ENCODE peak calls at places on chromosomes 16 and 17, in eight cellular contexts. One of them, this sample, is unnamed.
A peak's percentile ranks its signal among the peaks of the same experiment; 100 is the strongest.

GRCh38 chr16:9112166-9112843 is 20.9 kb downstream of the HAPSTR1 start:
- DNase-seq in stimulated activated naive CD8-positive, alpha-beta T cell treated with anti-CD3 and anti-CD28 coated beads, Interleukin-15, amount 100 ng/mL, for 72 hours: no peak
- DNase-seq in SHP77: no peak
- DNase-seq in fibroblast of the conjunctiva: no peak
- DNase-seq in PC-9: no peak
- DNase-seq in heart left ventricle: no peak
- DNase-seq in mesothelial cell of epicardium: no peak
- DNase-seq in renal cortical epithelial cell: peak; percentile 87
- DNase-seq in this sample: no peak

GRCh38 chr17:45640141-45640850 is 143.8 kb upstream of the CRHR1 start:
- DNase-seq in stimulated activated naive CD8-positive, alpha-beta T cell treated with anti-CD3 and anti-CD28 coated beads, Interleukin-15, amount 100 ng/mL, for 72 hours: peak; percentile 63
- DNase-seq in SHP77: no peak
- DNase-seq in fibroblast of the conjunctiva: peak; percentile 68
- DNase-seq in PC-9: peak; percentile 65
- DNase-seq in heart left ventricle: peak; percentile 46
- DNase-seq in mesothelial cell of epicardium: peak; percentile 53
- DNase-seq in renal cortical epithelial cell: peak; percentile 72
- DNase-seq in this sample: peak; percentile 36

GRCh38 chr17:82650723-82651122 is 2.5 kb upstream of the WDR45B start:
- DNase-seq in stimulated activated naive CD8-positive, alpha-beta T cell treated with anti-CD3 and anti-CD28 coated beads, Interleukin-15, amount 100 ng/mL, for 72 hours: no peak
- DNase-seq in SHP77: no peak
- DNase-seq in fibroblast of the conjunctiva: no peak
- DNase-seq in PC-9: no peak
- DNase-seq in heart left ventricle: no peak
- DNase-seq in mesothelial cell of epicardium: no peak
- DNase-seq in renal cortical epithelial cell: no peak
- DNase-seq in this sample: no peak

GRCh38 chr17:2776589-2777241 is 19.5 kb upstream of the RAP1GAP2 start:
- DNase-seq in stimulated activated naive CD8-positive, alpha-beta T cell treated with anti-CD3 and anti-CD28 coated beads, Interleukin-15, amount 100 ng/mL, for 72 hours: no peak
- DNase-seq in SHP77: peak; percentile 63
- DNase-seq in fibroblast of the conjunctiva: no peak
- DNase-seq in PC-9: no peak
- DNase-seq in heart left ventricle: no peak
- DNase-seq in mesothelial cell of epicardium: peak; percentile 42
- DNase-seq in renal cortical epithelial cell: no peak
- DNase-seq in this sample: no peak

GRCh38 chr17:62778990-62779681 is 29.0 kb downstream of the MARCHF10 start:
- DNase-seq in stimulated activated naive CD8-positive, alpha-beta T cell treated with anti-CD3 and anti-CD28 coated beads, Interleukin-15, amount 100 ng/mL, for 72 hours: no peak
- DNase-seq in SHP77: peak; percentile 93
- DNase-seq in fibroblast of the conjunctiva: peak; percentile 65
- DNase-seq in PC-9: peak; percentile 98
- DNase-seq in heart left ventricle: no peak
- DNase-seq in mesothelial cell of epicardium: no peak
- DNase-seq in renal cortical epithelial cell: peak; percentile 92
- DNase-seq in this sample: no peak

GRCh38 chr16:87267566-87267965 is 49.6 kb downstream of the C16orf95 start:
- DNase-seq in stimulated activated naive CD8-positive, alpha-beta T cell treated with anti-CD3 and anti-CD28 coated beads, Interleukin-15, amount 100 ng/mL, for 72 hours: no peak
- DNase-seq in SHP77: no peak
- DNase-seq in fibroblast of the conjunctiva: no peak
- DNase-seq in PC-9: no peak
- DNase-seq in heart left ventricle: no peak
- DNase-seq in mesothelial cell of epicardium: no peak
- DNase-seq in renal cortical epithelial cell: no peak
- DNase-seq in this sample: no peak

GRCh38 chr16:1877804-1878203 is 5.8 kb upstream of the MEIOB start:
- DNase-seq in stimulated activated naive CD8-positive, alpha-beta T cell treated with anti-CD3 and anti-CD28 coated beads, Interleukin-15, amount 100 ng/mL, for 72 hours: no peak
- DNase-seq in SHP77: no peak
- DNase-seq in fibroblast of the conjunctiva: no peak
- DNase-seq in PC-9: peak; percentile 62
- DNase-seq in heart left ventricle: no peak
- DNase-seq in mesothelial cell of epicardium: no peak
- DNase-seq in renal cortical epithelial cell: no peak
- DNase-seq in this sample: no peak

GRCh38 chr17:82105882-82106696 is 8.1 kb upstream of the FASN start:
- DNase-seq in stimulated activated naive CD8-positive, alpha-beta T cell treated with anti-CD3 and anti-CD28 coated beads, Interleukin-15, amount 100 ng/mL, for 72 hours: peak; percentile 63
- DNase-seq in SHP77: peak; percentile 89
- DNase-seq in fibroblast of the conjunctiva: no peak
- DNase-seq in PC-9: peak; percentile 94
- DNase-seq in heart left ventricle: no peak
- DNase-seq in mesothelial cell of epicardium: no peak
- DNase-seq in renal cortical epithelial cell: peak; percentile 30
- DNase-seq in this sample: peak; percentile 30

GRCh38 chr17:80028030-80028429 is 7.6 kb downstream of the TBC1D16 start:
- DNase-seq in stimulated activated naive CD8-positive, alpha-beta T cell treated with anti-CD3 and anti-CD28 coated beads, Interleukin-15, amount 100 ng/mL, for 72 hours: no peak
- DNase-seq in SHP77: no peak
- DNase-seq in fibroblast of the conjunctiva: no peak
- DNase-seq in PC-9: no peak
- DNase-seq in heart left ventricle: no peak
- DNase-seq in mesothelial cell of epicardium: no peak
- DNase-seq in renal cortical epithelial cell: peak; percentile 47
- DNase-seq in this sample: no peak

GRCh38 chr17:13283606-13284005 is 265.8 kb upstream of the ELAC2 start:
- DNase-seq in stimulated activated naive CD8-positive, alpha-beta T cell treated with anti-CD3 and anti-CD28 coated beads, Interleukin-15, amount 100 ng/mL, for 72 hours: no peak
- DNase-seq in SHP77: no peak
- DNase-seq in fibroblast of the conjunctiva: no peak
- DNase-seq in PC-9: no peak
- DNase-seq in heart left ventricle: no peak
- DNase-seq in mesothelial cell of epicardium: no peak
- DNase-seq in renal cortical epithelial cell: no peak
- DNase-seq in this sample: no peak

GRCh38 chr17:78963378-78963777 is 16.3 kb downstream of the LGALS3BP start:
- DNase-seq in stimulated activated naive CD8-positive, alpha-beta T cell treated with anti-CD3 and anti-CD28 coated beads, Interleukin-15, amount 100 ng/mL, for 72 hours: no peak
- DNase-seq in SHP77: no peak
- DNase-seq in fibroblast of the conjunctiva: no peak
- DNase-seq in PC-9: no peak
- DNase-seq in heart left ventricle: no peak
- DNase-seq in mesothelial cell of epicardium: no peak
- DNase-seq in renal cortical epithelial cell: no peak
- DNase-seq in this sample: no peak

GRCh38 chr16:29014561-29015029 is 29.7 kb downstream of the LAT start:
- DNase-seq in stimulated activated naive CD8-positive, alpha-beta T cell treated with anti-CD3 and anti-CD28 coated beads, Interleukin-15, amount 100 ng/mL, for 72 hours: no peak
- DNase-seq in SHP77: no peak
- DNase-seq in fibroblast of the conjunctiva: no peak
- DNase-seq in PC-9: no peak
- DNase-seq in heart left ventricle: no peak
- DNase-seq in mesothelial cell of epicardium: no peak
- DNase-seq in renal cortical epithelial cell: no peak
- DNase-seq in this sample: no peak

GRCh38 chr17:9195961-9196668 is 174.8 kb downstream of the NTN1 start:
- DNase-seq in stimulated activated naive CD8-positive, alpha-beta T cell treated with anti-CD3 and anti-CD28 coated beads, Interleukin-15, amount 100 ng/mL, for 72 hours: no peak
- DNase-seq in SHP77: no peak
- DNase-seq in fibroblast of the conjunctiva: no peak
- DNase-seq in PC-9: peak; percentile 62
- DNase-seq in heart left ventricle: no peak
- DNase-seq in mesothelial cell of epicardium: no peak
- DNase-seq in renal cortical epithelial cell: no peak
- DNase-seq in this sample: no peak

GRCh38 chr16:69741519-69741918 is 13.2 kb downstream of the NOB1 start:
- DNase-seq in stimulated activated naive CD8-positive, alpha-beta T cell treated with anti-CD3 and anti-CD28 coated beads, Interleukin-15, amount 100 ng/mL, for 72 hours: no peak
- DNase-seq in SHP77: no peak
- DNase-seq in fibroblast of the conjunctiva: no peak
- DNase-seq in PC-9: peak; percentile 67
- DNase-seq in heart left ventricle: no peak
- DNase-seq in mesothelial cell of epicardium: no peak
- DNase-seq in renal cortical epithelial cell: peak; percentile 55
- DNase-seq in this sample: no peak

GRCh38 chr17:81239714-81240555 is 817 bp downstream of the NDUFAF8 start:
- DNase-seq in stimulated activated naive CD8-positive, alpha-beta T cell treated with anti-CD3 and anti-CD28 coated beads, Interleukin-15, amount 100 ng/mL, for 72 hours: peak; percentile 48
- DNase-seq in SHP77: no peak
- DNase-seq in fibroblast of the conjunctiva: no peak
- DNase-seq in PC-9: no peak
- DNase-seq in heart left ventricle: no peak
- DNase-seq in mesothelial cell of epicardium: no peak
- DNase-seq in renal cortical epithelial cell: no peak
- DNase-seq in this sample: no peak

GRCh38 chr17:73052923-73053322 is 39.6 kb downstream of the SLC39A11 start:
- DNase-seq in stimulated activated naive CD8-positive, alpha-beta T cell treated with anti-CD3 and anti-CD28 coated beads, Interleukin-15, amount 100 ng/mL, for 72 hours: no peak
- DNase-seq in SHP77: no peak
- DNase-seq in fibroblast of the conjunctiva: no peak
- DNase-seq in PC-9: no peak
- DNase-seq in heart left ventricle: no peak
- DNase-seq in mesothelial cell of epicardium: no peak
- DNase-seq in renal cortical epithelial cell: peak; percentile 75
- DNase-seq in this sample: no peak

GRCh38 chr17:80850817-80851216 is 140.8 kb upstream of the CHMP6 start:
- DNase-seq in stimulated activated naive CD8-positive, alpha-beta T cell treated with anti-CD3 and anti-CD28 coated beads, Interleukin-15, amount 100 ng/mL, for 72 hours: no peak
- DNase-seq in SHP77: peak; percentile 42
- DNase-seq in fibroblast of the conjunctiva: no peak
- DNase-seq in PC-9: no peak
- DNase-seq in heart left ventricle: no peak
- DNase-seq in mesothelial cell of epicardium: no peak
- DNase-seq in renal cortical epithelial cell: no peak
- DNase-seq in this sample: no peak

GRCh38 chr17:34542700-34543336 is 36.6 kb upstream of the TMEM132E start:
- DNase-seq in stimulated activated naive CD8-positive, alpha-beta T cell treated with anti-CD3 and anti-CD28 coated beads, Interleukin-15, amount 100 ng/mL, for 72 hours: peak; percentile 47
- DNase-seq in SHP77: no peak
- DNase-seq in fibroblast of the conjunctiva: no peak
- DNase-seq in PC-9: no peak
- DNase-seq in heart left ventricle: no peak
- DNase-seq in mesothelial cell of epicardium: no peak
- DNase-seq in renal cortical epithelial cell: no peak
- DNase-seq in this sample: peak; percentile 5

GRCh38 chr17:60601443-60602384 is 1.7 kb downstream of the PPM1D start:
- DNase-seq in stimulated activated naive CD8-positive, alpha-beta T cell treated with anti-CD3 and anti-CD28 coated beads, Interleukin-15, amount 100 ng/mL, for 72 hours: peak; percentile 27
- DNase-seq in SHP77: peak; percentile 34
- DNase-seq in fibroblast of the conjunctiva: peak; percentile 75
- DNase-seq in PC-9: peak; percentile 74
- DNase-seq in heart left ventricle: peak; percentile 59
- DNase-seq in mesothelial cell of epicardium: no peak
- DNase-seq in renal cortical epithelial cell: peak; percentile 62
- DNase-seq in this sample: no peak

GRCh38 chr16:89821438-89822187 is 5.2 kb upstream of the FANCA start:
- DNase-seq in stimulated activated naive CD8-positive, alpha-beta T cell treated with anti-CD3 and anti-CD28 coated beads, Interleukin-15, amount 100 ng/mL, for 72 hours: no peak
- DNase-seq in SHP77: no peak
- DNase-seq in fibroblast of the conjunctiva: no peak
- DNase-seq in PC-9: no peak
- DNase-seq in heart left ventricle: no peak
- DNase-seq in mesothelial cell of epicardium: no peak
- DNase-seq in renal cortical epithelial cell: no peak
- DNase-seq in this sample: no peak

GRCh38 chr16:74611721-74612120 is 4.8 kb upstream of the GLG1 start:
- DNase-seq in stimulated activated naive CD8-positive, alpha-beta T cell treated with anti-CD3 and anti-CD28 coated beads, Interleukin-15, amount 100 ng/mL, for 72 hours: no peak
- DNase-seq in SHP77: no peak
- DNase-seq in fibroblast of the conjunctiva: no peak
- DNase-seq in PC-9: no peak
- DNase-seq in heart left ventricle: no peak
- DNase-seq in mesothelial cell of epicardium: no peak
- DNase-seq in renal cortical epithelial cell: no peak
- DNase-seq in this sample: no peak

GRCh38 chr17:17710728-17711541 is 29.7 kb downstream of the RAI1 start:
- DNase-seq in stimulated activated naive CD8-positive, alpha-beta T cell treated with anti-CD3 and anti-CD28 coated beads, Interleukin-15, amount 100 ng/mL, for 72 hours: no peak
- DNase-seq in SHP77: peak; percentile 99
- DNase-seq in fibroblast of the conjunctiva: peak; percentile 49
- DNase-seq in PC-9: peak; percentile 96
- DNase-seq in heart left ventricle: no peak
- DNase-seq in mesothelial cell of epicardium: peak; percentile 68
- DNase-seq in renal cortical epithelial cell: peak; percentile 97
- DNase-seq in this sample: no peak

GRCh38 chr16:30121741-30122620 is 1.0 kb downstream of the MAPK3 start:
- DNase-seq in stimulated activated naive CD8-positive, alpha-beta T cell treated with anti-CD3 and anti-CD28 coated beads, Interleukin-15, amount 100 ng/mL, for 72 hours: no peak
- DNase-seq in SHP77: no peak
- DNase-seq in fibroblast of the conjunctiva: no peak
- DNase-seq in PC-9: no peak
- DNase-seq in heart left ventricle: peak; percentile 86
- DNase-seq in mesothelial cell of epicardium: no peak
- DNase-seq in renal cortical epithelial cell: no peak
- DNase-seq in this sample: no peak

GRCh38 chr16:87463722-87464690 is 28.8 kb downstream of the ZCCHC14 start:
- DNase-seq in stimulated activated naive CD8-positive, alpha-beta T cell treated with anti-CD3 and anti-CD28 coated beads, Interleukin-15, amount 100 ng/mL, for 72 hours: peak; percentile 28
- DNase-seq in SHP77: no peak
- DNase-seq in fibroblast of the conjunctiva: no peak
- DNase-seq in PC-9: no peak
- DNase-seq in heart left ventricle: peak; percentile 71
- DNase-seq in mesothelial cell of epicardium: no peak
- DNase-seq in renal cortical epithelial cell: peak; percentile 83
- DNase-seq in this sample: no peak

GRCh38 chr17:81135503-81136283 is 29.6 kb upstream of the PVALEF start:
- DNase-seq in stimulated activated naive CD8-positive, alpha-beta T cell treated with anti-CD3 and anti-CD28 coated beads, Interleukin-15, amount 100 ng/mL, for 72 hours: no peak
- DNase-seq in SHP77: peak; percentile 83
- DNase-seq in fibroblast of the conjunctiva: no peak
- DNase-seq in PC-9: no peak
- DNase-seq in heart left ventricle: no peak
- DNase-seq in mesothelial cell of epicardium: no peak
- DNase-seq in renal cortical epithelial cell: no peak
- DNase-seq in this sample: no peak

GRCh38 chr16:5025171-5025632 is 8.5 kb downstream of the NAGPA start:
- DNase-seq in stimulated activated naive CD8-positive, alpha-beta T cell treated with anti-CD3 and anti-CD28 coated beads, Interleukin-15, amount 100 ng/mL, for 72 hours: no peak
- DNase-seq in SHP77: peak; percentile 71
- DNase-seq in fibroblast of the conjunctiva: no peak
- DNase-seq in PC-9: no peak
- DNase-seq in heart left ventricle: peak; percentile 31
- DNase-seq in mesothelial cell of epicardium: no peak
- DNase-seq in renal cortical epithelial cell: no peak
- DNase-seq in this sample: no peak

GRCh38 chr17:52648995-52649394 is 490.5 kb upstream of the CA10 start:
- DNase-seq in stimulated activated naive CD8-positive, alpha-beta T cell treated with anti-CD3 and anti-CD28 coated beads, Interleukin-15, amount 100 ng/mL, for 72 hours: no peak
- DNase-seq in SHP77: peak; percentile 77
- DNase-seq in fibroblast of the conjunctiva: no peak
- DNase-seq in PC-9: no peak
- DNase-seq in heart left ventricle: no peak
- DNase-seq in mesothelial cell of epicardium: no peak
- DNase-seq in renal cortical epithelial cell: no peak
- DNase-seq in this sample: no peak

GRCh38 chr17:61159415-61159814 is 240.2 kb upstream of the TBX2 start:
- DNase-seq in stimulated activated naive CD8-positive, alpha-beta T cell treated with anti-CD3 and anti-CD28 coated beads, Interleukin-15, amount 100 ng/mL, for 72 hours: no peak
- DNase-seq in SHP77: no peak
- DNase-seq in fibroblast of the conjunctiva: no peak
- DNase-seq in PC-9: no peak
- DNase-seq in heart left ventricle: no peak
- DNase-seq in mesothelial cell of epicardium: no peak
- DNase-seq in renal cortical epithelial cell: peak; percentile 37
- DNase-seq in this sample: no peak

GRCh38 chr17:73118876-73119485 is 26.5 kb upstream of the SLC39A11 start:
- DNase-seq in stimulated activated naive CD8-positive, alpha-beta T cell treated with anti-CD3 and anti-CD28 coated beads, Interleukin-15, amount 100 ng/mL, for 72 hours: no peak
- DNase-seq in SHP77: no peak
- DNase-seq in fibroblast of the conjunctiva: no peak
- DNase-seq in PC-9: no peak
- DNase-seq in heart left ventricle: no peak
- DNase-seq in mesothelial cell of epicardium: no peak
- DNase-seq in renal cortical epithelial cell: no peak
- DNase-seq in this sample: no peak

GRCh38 chr17:66724581-66725341 is 110.2 kb upstream of the CACNG5 start:
- DNase-seq in stimulated activated naive CD8-positive, alpha-beta T cell treated with anti-CD3 and anti-CD28 coated beads, Interleukin-15, amount 100 ng/mL, for 72 hours: no peak
- DNase-seq in SHP77: no peak
- DNase-seq in fibroblast of the conjunctiva: peak; percentile 77
- DNase-seq in PC-9: no peak
- DNase-seq in heart left ventricle: peak; percentile 14
- DNase-seq in mesothelial cell of epicardium: no peak
- DNase-seq in renal cortical epithelial cell: no peak
- DNase-seq in this sample: no peak

GRCh38 chr17:151886-152859 is 14.8 kb downstream of the SCGB1C2 start:
- DNase-seq in stimulated activated naive CD8-positive, alpha-beta T cell treated with anti-CD3 and anti-CD28 coated beads, Interleukin-15, amount 100 ng/mL, for 72 hours: no peak
- DNase-seq in SHP77: no peak
- DNase-seq in fibroblast of the conjunctiva: no peak
- DNase-seq in PC-9: no peak
- DNase-seq in heart left ventricle: no peak
- DNase-seq in mesothelial cell of epicardium: no peak
- DNase-seq in renal cortical epithelial cell: peak; percentile 20
- DNase-seq in this sample: no peak

GRCh38 chr17:77392376-77393273 is 251.9 kb downstream of the SEC14L1 start:
- DNase-seq in stimulated activated naive CD8-positive, alpha-beta T cell treated with anti-CD3 and anti-CD28 coated beads, Interleukin-15, amount 100 ng/mL, for 72 hours: no peak
- DNase-seq in SHP77: no peak
- DNase-seq in fibroblast of the conjunctiva: no peak
- DNase-seq in PC-9: no peak
- DNase-seq in heart left ventricle: peak; percentile 73
- DNase-seq in mesothelial cell of epicardium: no peak
- DNase-seq in renal cortical epithelial cell: no peak
- DNase-seq in this sample: no peak

GRCh38 chr17:2043785-2044184 is 2.0 kb downstream of the OVCA2 start:
- DNase-seq in stimulated activated naive CD8-positive, alpha-beta T cell treated with anti-CD3 and anti-CD28 coated beads, Interleukin-15, amount 100 ng/mL, for 72 hours: no peak
- DNase-seq in SHP77: no peak
- DNase-seq in fibroblast of the conjunctiva: no peak
- DNase-seq in PC-9: peak; percentile 83
- DNase-seq in heart left ventricle: no peak
- DNase-seq in mesothelial cell of epicardium: no peak
- DNase-seq in renal cortical epithelial cell: peak; percentile 75
- DNase-seq in this sample: no peak

GRCh38 chr17:78384479-78385175 is 6.2 kb downstream of the PGS1 start:
- DNase-seq in stimulated activated naive CD8-positive, alpha-beta T cell treated with anti-CD3 and anti-CD28 coated beads, Interleukin-15, amount 100 ng/mL, for 72 hours: no peak
- DNase-seq in SHP77: no peak
- DNase-seq in fibroblast of the conjunctiva: no peak
- DNase-seq in PC-9: no peak
- DNase-seq in heart left ventricle: no peak
- DNase-seq in mesothelial cell of epicardium: no peak
- DNase-seq in renal cortical epithelial cell: no peak
- DNase-seq in this sample: no peak

This sample was measured in T-helper 22 cell.